ENCODE peak calls at places on chromosomes 2 and 18, in six cellular contexts. L is mesenchymal stem cell, N is IMR-90, X is mesendoderm, Y is neuronal stem cell, K is H1. P is an unnamed sample.

GRCh38 chr2:157784169-157784822 is 91.8 kb downstream of the ACVR1 start:
- DNase-seq in N (peak; percentile 21), K (no peak), L (peak; percentile 58), X (peak; percentile 82), Y (no peak), P (peak; percentile 31)

GRCh38 chr2:142849818-142850217 is 27.6 kb upstream of the KYNU start:
- DNase-seq in K (no peak), Y (no peak), L (no peak), N (no peak), X (no peak), P (no peak)

GRCh38 chr2:203340791-203341487 is 12.7 kb downstream of the ABI2 start:
- DNase-seq in X (peak; percentile 92), Y (peak; percentile 35), K (no peak), L (peak; percentile 38), N (peak; percentile 69), P (peak; percentile 54)

GRCh38 chr18:9319333-9319732 is 15.2 kb upstream of the TWSG1 start:
- DNase-seq in N (peak; percentile 70), X (no peak), Y (no peak), L (no peak), K (no peak), P (no peak)

GRCh38 chr2:44184106-44184505 is 15.4 kb downstream of the PPM1B start:
- DNase-seq in L (no peak), Y (no peak), X (no peak), N (no peak), K (no peak), P (no peak)

GRCh38 chr2:241850544-241851324 is 8.0 kb downstream of the PDCD1 start:
- DNase-seq in X (no peak), N (no peak), L (no peak), K (no peak), Y (no peak), P (peak; percentile 30)

GRCh38 chr18:55078289-55078916 is 119.1 kb upstream of the CCDC68 start:
- DNase-seq in K (no peak), N (no peak), L (peak; percentile 29), X (peak; percentile 37), Y (no peak), P (no peak)

GRCh38 chr2:54516842-54517241 is 60.7 kb downstream of the SPTBN1 start:
- DNase-seq in K (no peak), L (no peak), Y (no peak), N (no peak), X (peak; percentile 81), P (peak; percentile 35)

GRCh38 chr18:9849407-9849961 is 36.3 kb upstream of the TXNDC2 start:
- DNase-seq in X (peak; percentile 40), Y (no peak), N (no peak), K (no peak), L (no peak), P (no peak)

GRCh38 chr2:111946294-111947114 is 48.1 kb downstream of the MERTK start:
- DNase-seq in K (no peak), Y (no peak), N (peak; percentile 97), L (peak; percentile 68), X (peak; percentile 74), P (no peak)

GRCh38 chr2:240596080-240596460 is 9.5 kb downstream of the CAPN10 start:
- DNase-seq in Y (no peak), X (no peak), N (no peak), K (no peak), L (no peak), P (no peak)

GRCh38 chr2:68653538-68653982 is 10.2 kb downstream of the PROKR1 start:
- DNase-seq in K (no peak), X (peak; percentile 28), L (peak; percentile 85), N (peak; percentile 85), Y (no peak), P (no peak)

GRCh38 chr2:140275427-140275826 is 1495.2 kb upstream of the NXPH2 start:
- DNase-seq in X (no peak), L (no peak), N (no peak), Y (no peak), K (no peak), P (no peak)

GRCh38 chr2:239763433-239764097 is 261.6 kb downstream of the NDUFA10 start:
- DNase-seq in N (no peak), K (no peak), Y (no peak), X (peak; percentile 28), L (no peak), P (peak; percentile 62)

GRCh38 chr2:88055436-88056128 is at the start of gene KRCC1:
- DNase-seq in Y (peak; percentile 93), N (peak; percentile 95), X (peak; percentile 97), K (peak; percentile 93), L (peak; percentile 95), P (peak; percentile 96)

GRCh38 chr2:184562532-184562931 is 35.8 kb upstream of the ZNF804A start:
- DNase-seq in K (no peak), X (no peak), L (peak; percentile 68), N (peak; percentile 19), Y (no peak), P (no peak)

GRCh38 chr18:49694402-49694801 is 118.9 kb downstream of the ACAA2 start:
- DNase-seq in X (peak; percentile 72), Y (no peak), L (peak; percentile 16), N (no peak), K (no peak), P (no peak)

GRCh38 chr2:95346236-95346737 is 49.1 kb downstream of the KCNIP3 start:
- DNase-seq in L (no peak), Y (peak; percentile 29), X (no peak), N (peak; percentile 29), K (no peak), P (peak; percentile 26)

GRCh38 chr18:13551305-13551603 is 175.1 kb downstream of the FAM210A start:
- DNase-seq in L (no peak), N (no peak), K (no peak), Y (no peak), X (no peak), P (no peak)

GRCh38 chr2:8549273-8549922 is 132.5 kb upstream of the ID2 start:
- DNase-seq in Y (no peak), N (no peak), K (no peak), X (no peak), L (no peak), P (peak; percentile 4)

GRCh38 chr2:120985174-120985996 is 249.7 kb downstream of the GLI2 start:
- DNase-seq in N (no peak), Y (no peak), X (no peak), K (no peak), L (no peak), P (no peak)

GRCh38 chr2:3413642-3414041 is 34.1 kb downstream of the TRAPPC12 start:
- DNase-seq in N (no peak), Y (no peak), K (no peak), L (no peak), X (no peak), P (no peak)

GRCh38 chr2:150824118-150824517 is 336.7 kb upstream of the RND3 start:
- DNase-seq in K (no peak), Y (no peak), L (no peak), X (no peak), N (no peak), P (no peak)

GRCh38 chr2:160747771-160748170 is 254.2 kb upstream of the RBMS1 start:
- DNase-seq in L (peak; percentile 45), X (no peak), N (peak; percentile 62), K (no peak), Y (no peak), P (no peak)

DNA sequence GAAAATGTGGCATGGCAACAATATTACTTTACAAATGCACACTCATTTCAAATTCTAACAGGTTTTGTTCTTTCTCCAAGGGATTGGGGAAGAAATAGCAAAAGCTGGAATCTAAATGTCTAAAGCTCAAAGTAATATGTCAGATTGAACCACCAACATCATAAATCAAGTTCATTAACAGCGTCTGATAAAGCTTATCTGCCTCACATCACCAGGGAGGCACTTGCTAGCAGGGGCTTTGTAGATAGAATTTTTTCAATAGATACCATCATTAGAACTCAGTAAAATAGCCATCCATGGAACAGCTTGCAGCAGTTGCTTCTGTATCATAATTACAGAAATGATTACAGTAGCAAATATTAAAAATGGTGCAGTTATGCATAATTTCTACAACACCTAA is 362.1 kb upstream of the FSHR start:
- DNase-seq in N (no peak), K (no peak), Y (no peak), X (no peak), L (no peak), P (no peak)
- H2BK15ac ChIP-seq in N (no peak overlapping the region), K (no peak overlapping the region), Y (no peak overlapping the region), X (no peak overlapping the region), L (no peak overlapping the region), P (no peak overlapping the region)

DNA sequence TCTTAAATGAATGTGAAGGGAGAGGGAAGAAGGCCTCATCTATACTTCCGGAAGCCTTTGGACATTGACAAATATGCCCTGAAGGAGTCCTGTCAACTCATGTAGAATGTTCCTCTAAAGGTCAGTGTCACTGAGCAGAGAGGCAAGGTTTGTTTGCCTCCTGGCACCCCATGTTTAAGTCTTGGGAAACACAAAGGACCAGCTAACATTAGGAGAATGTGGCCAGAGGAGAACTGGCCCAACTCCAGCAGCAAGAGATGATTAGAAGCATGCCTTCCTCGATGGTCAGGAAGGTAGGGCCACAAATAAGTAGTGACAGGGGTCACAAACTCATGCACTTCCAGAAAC is 5.7 kb downstream of the DYSF start:
- DNase-seq in N (no peak), Y (no peak), L (no peak), K (no peak), X (no peak), P (no peak)
- H3K23ac ChIP-seq in N (no peak overlapping the region), Y (no peak overlapping the region), L (no peak overlapping the region), K (no peak overlapping the region), X (no peak overlapping the region), P (no peak overlapping the region)

DNA sequence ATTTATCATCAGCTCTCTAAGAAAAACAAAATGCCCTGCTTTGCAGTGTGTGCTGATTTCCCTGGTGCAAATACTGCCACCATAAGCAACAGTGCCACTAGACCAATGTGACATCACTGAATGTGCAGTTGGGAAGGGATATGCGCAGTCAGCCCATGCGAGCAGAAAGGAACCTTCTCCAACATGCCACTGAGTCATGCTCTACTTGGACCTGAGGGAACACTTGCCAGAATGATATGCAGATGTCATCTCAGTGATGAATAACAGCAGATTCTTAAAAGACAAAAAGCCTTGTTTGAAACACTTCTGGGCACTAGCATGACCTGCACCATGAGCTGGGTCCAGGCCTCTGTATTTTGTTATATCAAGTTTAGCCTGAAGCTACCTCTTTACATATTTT is 55.2 kb upstream of the REL start:
- DNase-seq in X (no peak), Y (no peak), K (no peak), N (no peak), L (no peak), P (no peak)
- H2BK15ac ChIP-seq in X (no peak overlapping the region), Y (no peak overlapping the region), K (no peak overlapping the region), N (no peak overlapping the region), L (no peak overlapping the region), P (no peak overlapping the region)

GRCh38 chr2:199997296-199997695 is 41.9 kb downstream of the MAIP1 start:
- DNase-seq in N (no peak), K (no peak), Y (no peak), X (no peak), L (no peak), P (no peak)
- H3K23ac ChIP-seq in N (no peak overlapping the region), K (no peak overlapping the region), Y (no peak overlapping the region), X (no peak overlapping the region), L (no peak overlapping the region), P (no peak overlapping the region)

DNA sequence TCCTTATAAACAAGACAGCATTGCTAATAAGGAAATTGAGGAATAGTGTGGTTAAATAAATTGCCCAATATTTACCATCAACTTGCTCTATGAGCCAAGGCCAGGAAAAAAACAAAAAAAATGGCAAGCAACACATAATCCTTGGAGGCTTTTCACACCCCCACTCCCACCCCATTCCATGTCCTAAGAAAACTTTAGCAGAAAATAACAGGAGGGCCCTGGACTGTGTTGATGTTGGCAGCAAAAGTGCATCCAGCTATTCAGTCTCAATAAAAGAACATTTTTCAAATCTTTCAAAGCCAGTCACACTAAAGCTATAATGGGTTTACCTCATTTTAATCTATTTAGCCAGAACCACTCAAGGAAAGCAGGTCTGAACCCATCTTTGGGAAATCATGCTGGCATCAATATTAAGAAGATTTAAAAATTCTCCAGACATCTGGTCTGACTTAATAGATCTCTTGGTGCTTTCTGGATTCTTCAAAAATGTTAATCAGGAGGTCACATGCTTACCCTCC is 34.6 kb upstream of the STK17B start:
- DNase-seq in Y (no peak), K (no peak), X (no peak), N (no peak), L (peak; percentile 40), P (no peak)
- H2BK15ac ChIP-seq in Y (no peak overlapping the region), K (no peak overlapping the region), X (no peak overlapping the region), N (no peak overlapping the region), L (no peak overlapping the region), P (no peak overlapping the region)